ENCODE peak calls at places on chromosome 18, in six cellular contexts. Z is GM06990; M is HepG2; Y is AG10803; W is CD8-positive, alpha-beta T cell; R is cardiac fibroblast. E is an unnamed sample.

GRCh38 chr18:74249181-74249968 is 42.4 kb downstream of the CYB5A start:
- DNase-seq in R (peak; percentile 95), W (no peak), Y (peak; percentile 83), Z (no peak), M (peak; percentile 84), E (peak; percentile 87)

GRCh38 chr18:49234984-49235383 is 225.5 kb downstream of the DYM start:
- DNase-seq in Z (no peak), Y (no peak), R (no peak), W (no peak), M (no peak), E (no peak)

GRCh38 chr18:8299054-8299708 is 310.1 kb upstream of the RAB12 start:
- DNase-seq in M (peak; percentile 25), Y (no peak), Z (no peak), W (no peak), R (no peak), E (no peak)

GRCh38 chr18:55853268-55853667 is 265.3 kb upstream of the TCF4 start:
- DNase-seq in Y (no peak), W (no peak), M (no peak), Z (no peak), R (no peak), E (no peak)

GRCh38 chr18:23311346-23312103 is 141.6 kb upstream of the RIOK3 start:
- DNase-seq in R (peak; percentile 97), Z (no peak), W (no peak), Y (peak; percentile 92), M (no peak), E (no peak)

GRCh38 chr18:76064998-76065397 is 430.0 kb downstream of the ZNF516 start:
- DNase-seq in M (no peak), Y (no peak), Z (no peak), W (no peak), R (no peak), E (no peak)

GRCh38 chr18:28159055-28159454 is 17.9 kb downstream of the CDH2 start:
- DNase-seq in R (no peak), M (no peak), Y (no peak), Z (no peak), W (no peak), E (no peak)

GRCh38 chr18:76640438-76640837 is 145.4 kb upstream of the ZNF516 start:
- DNase-seq in Z (no peak), W (no peak), R (no peak), M (no peak), Y (no peak), E (no peak)

GRCh38 chr18:75005622-75006021 is 203.3 kb downstream of the PTGR3 start:
- DNase-seq in R (peak; percentile 48), W (no peak), M (no peak), Z (no peak), Y (no peak), E (no peak)

GRCh38 chr18:67818432-67818831 is 301.9 kb upstream of the DSEL start:
- DNase-seq in Y (no peak), M (no peak), Z (no peak), W (no peak), R (no peak), E (no peak)

GRCh38 chr18:51066273-51066672 is 36.3 kb downstream of the SMAD4 start:
- DNase-seq in Z (no peak), W (no peak), R (peak; percentile 59), M (no peak), Y (peak; percentile 61), E (no peak)

GRCh38 chr18:80154293-80154692 is 45.2 kb downstream of the ADNP2 start:
- DNase-seq in R (peak; percentile 29), M (peak; percentile 30), Z (no peak), W (no peak), Y (no peak), E (no peak)
- TF ChIP-seq CTCF in R (peak; percentile 45), M (peak; percentile 63), Z (peak; percentile 75), W (peak; percentile 56), Y (peak; percentile 56), E (peak; percentile 61)

DNA sequence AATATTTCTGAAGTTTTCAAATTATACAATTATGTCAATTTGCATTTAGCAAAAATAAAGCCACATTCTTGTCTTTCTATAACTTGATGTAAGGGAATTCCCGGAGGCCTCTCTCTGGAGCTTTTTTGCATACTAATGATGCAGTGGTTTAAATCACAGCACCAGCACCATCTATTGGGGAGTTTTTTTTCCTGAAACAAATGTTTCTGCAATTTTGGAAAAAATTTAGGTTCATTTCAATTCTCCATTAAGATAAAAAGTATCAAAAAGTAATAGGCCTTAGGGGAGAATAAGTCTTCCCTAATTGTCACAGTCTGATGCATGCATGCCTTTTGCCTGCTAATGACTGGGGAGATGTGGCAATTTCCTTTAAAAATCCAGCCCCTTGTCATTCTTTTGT is 13.5 kb downstream of the CBLN2 start:
- DNase-seq in M (no peak), Z (no peak), R (no peak), Y (no peak), W (no peak), E (no peak)
- TF ChIP-seq CTCF in M (no peak), Z (no peak), R (no peak), Y (no peak), W (no peak), E (no peak)

DNA sequence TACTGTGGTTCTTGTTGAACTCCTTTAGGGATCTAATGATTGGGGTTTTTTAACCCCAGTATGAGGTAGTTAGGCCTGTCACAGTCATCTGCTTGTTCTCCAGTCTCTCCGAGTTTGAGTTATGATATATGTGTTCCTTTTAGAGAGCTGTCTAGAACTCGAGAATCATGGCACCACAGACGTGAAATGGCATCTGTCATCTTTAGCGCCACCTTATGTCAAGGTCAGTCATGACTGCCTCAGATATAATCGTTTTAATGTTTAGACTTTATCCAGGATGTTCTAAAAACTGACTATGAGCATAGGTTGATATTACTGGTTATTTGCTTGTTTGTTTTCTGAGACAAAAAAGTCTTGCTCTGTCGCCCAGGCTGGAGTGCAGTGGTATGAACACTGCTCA is 112.2 kb downstream of the CEP192 start:
- DNase-seq in M (no peak), W (no peak), R (peak; percentile 14), Z (no peak), Y (no peak), E (no peak)
- TF ChIP-seq CTCF in M (no peak), W (no peak), R (peak; percentile 28), Z (peak; percentile 19), Y (peak; percentile 37), E (peak; percentile 25)

DNA sequence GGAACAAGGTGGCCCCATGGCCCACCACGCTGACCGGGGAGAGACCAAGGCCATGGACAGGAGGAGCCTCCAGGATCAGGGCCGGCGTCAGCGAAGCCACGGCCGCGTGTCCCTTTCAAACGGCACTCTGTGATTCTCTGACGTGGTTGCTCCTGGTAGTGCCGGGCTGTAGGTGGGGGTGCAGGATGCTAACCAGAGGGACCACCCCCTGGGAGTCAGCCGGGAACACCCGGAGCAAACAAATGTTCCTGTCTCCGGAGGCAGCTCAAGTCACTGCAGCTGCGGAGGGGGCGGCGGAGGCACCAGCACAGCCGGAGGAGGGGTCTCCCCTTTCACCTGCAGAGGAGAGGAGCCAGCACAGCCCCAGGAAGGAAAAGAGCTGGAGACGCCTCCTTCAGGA is 750.6 kb upstream of the SALL3 start:
- DNase-seq in R (no peak), Z (no peak), W (no peak), Y (no peak), M (no peak), E (no peak)
- TF ChIP-seq CTCF in R (no peak), Z (no peak), W (no peak), Y (no peak), M (no peak), E (no peak)

E was measured in CD14-positive monocyte.